ENCODE peak calls at places on chromosomes 13 and 19, in seven cellular contexts. H is cardiac fibroblast, T is amniotic epithelial cell, O is gastrocnemius medialis, M is A172, R is bronchial epithelial cell, A is left cardiac atrium. C is an unnamed sample.

GRCh38 chr19:7852851-7853759 is 21.1 kb downstream of the PRR36 start:
- DNase-seq in T (peak), H (peak), M (no peak), A (peak), R (peak), O (peak), C (peak)

GRCh38 chr19:32372726-32373613 is 27.6 kb downstream of the ZNF507 start:
- DNase-seq in R (no peak), T (peak), H (peak), O (no peak), M (peak), A (no peak), C (no peak)

GRCh38 chr13:39038569-39038898 is 278 bp downstream of the NHLRC3 start:
- DNase-seq in H (no peak), M (no peak), T (peak), R (no peak), O (no peak), A (peak), C (peak)

GRCh38 chr13:66995366-66995663 is 234.8 kb downstream of the PCDH9 start:
- DNase-seq in R (no peak), M (no peak), A (no peak), T (no peak), O (no peak), H (no peak), C (no peak)

GRCh38 chr13:34243396-34243795 is 425.4 kb downstream of the RFC3 start:
- DNase-seq in T (no peak), A (no peak), R (no peak), M (no peak), O (no peak), H (no peak), C (no peak)

GRCh38 chr13:58960909-58961308 is 1202.8 kb downstream of the DIAPH3 start:
- DNase-seq in O (no peak), T (peak), R (peak), A (no peak), M (no peak), H (peak), C (no peak)

GRCh38 chr19:2970201-2970838 is 7.0 kb upstream of the TLE6 start:
- DNase-seq in O (no peak), T (peak), H (peak), M (no peak), A (peak), R (no peak), C (no peak)

GRCh38 chr13:44266772-44267171 is 106.9 kb upstream of the SERP2 start:
- DNase-seq in M (no peak), A (no peak), R (no peak), T (no peak), H (no peak), O (no peak), C (no peak)

GRCh38 chr19:53945441-53945840 is 17.3 kb upstream of the CACNG8 start:
- DNase-seq in A (no peak), H (peak), T (peak), R (no peak), M (peak), O (no peak), C (no peak)

GRCh38 chr19:19554074-19555023 is 16.3 kb downstream of the CILP2 start:
- DNase-seq in T (peak), O (no peak), R (no peak), A (peak), H (peak), M (peak), C (peak)

GRCh38 chr13:67772807-67773453 is 542.8 kb upstream of the PCDH9 start:
- DNase-seq in M (no peak), H (no peak), A (no peak), T (no peak), O (no peak), R (no peak), C (no peak)

GRCh38 chr19:16379521-16380313 is 55.1 kb downstream of the KLF2 start:
- DNase-seq in T (no peak), H (no peak), R (no peak), M (no peak), O (no peak), A (no peak), C (no peak)

GRCh38 chr19:11138659-11139526 is 16.7 kb downstream of the SPC24 start:
- DNase-seq in H (peak), R (peak), T (peak), A (peak), M (peak), O (peak), C (peak)

GRCh38 chr19:6186435-6186834 is 51.0 kb downstream of the ACSBG2 start:
- DNase-seq in H (no peak), M (no peak), T (no peak), O (no peak), A (no peak), R (no peak), C (no peak)

GRCh38 chr19:38183227-38183914 is 40.7 kb downstream of the DPF1 start:
- DNase-seq in O (peak), H (peak), R (no peak), A (peak), T (peak), M (no peak), C (peak)

GRCh38 chr13:42400188-42400833 is 128.4 kb downstream of the AKAP11 start:
- DNase-seq in T (no peak), M (no peak), A (no peak), O (no peak), H (no peak), R (no peak), C (no peak)

GRCh38 chr19:2989236-2989946 is 12.0 kb downstream of the TLE6 start:
- DNase-seq in O (no peak), A (no peak), R (no peak), M (no peak), H (no peak), T (no peak), C (no peak)

GRCh38 chr19:1590641-1591397 is 1.8 kb downstream of the MBD3 start:
- DNase-seq in T (no peak), M (no peak), R (no peak), O (no peak), H (peak), A (no peak), C (peak)

GRCh38 chr13:80338781-80339577 is 1.9 kb downstream of the SPRY2 start:
- DNase-seq in A (peak), T (peak), M (peak), R (peak), O (peak), H (peak), C (peak)

GRCh38 chr19:38736036-38736412 is 8.2 kb downstream of the CAPN12 start:
- DNase-seq in R (no peak), H (no peak), M (no peak), T (no peak), O (no peak), A (peak), C (peak)

GRCh38 chr19:41478875-41479756 is 36.2 kb downstream of the ERICH4 start:
- DNase-seq in O (no peak), R (no peak), M (peak), T (peak), H (peak), A (no peak), C (no peak)

GRCh38 chr13:110503979-110504499 is 57.5 kb downstream of the RAB20 start:
- DNase-seq in T (no peak), R (no peak), H (no peak), A (no peak), O (no peak), M (no peak), C (no peak)

GRCh38 chr19:46842791-46843190 is 7.9 kb downstream of the AP2S1 start:
- DNase-seq in O (no peak), T (no peak), A (no peak), H (no peak), R (no peak), M (no peak), C (no peak)

GRCh38 chr19:55644842-55645511 is 1.5 kb downstream of the ZNF581 start:
- DNase-seq in A (no peak), M (no peak), H (no peak), O (no peak), R (no peak), T (no peak), C (no peak)

GRCh38 chr19:43446746-43447489 is 18.5 kb downstream of the LYPD3 start:
- DNase-seq in H (peak), M (peak), R (peak), O (peak), A (peak), T (peak), C (peak)

GRCh38 chr13:47859129-47859528 is 141.9 kb downstream of the SUCLA2 start:
- DNase-seq in R (no peak), T (no peak), M (no peak), A (no peak), H (no peak), O (no peak), C (no peak)

GRCh38 chr13:101649490-101650126 is 197.1 kb downstream of the ITGBL1 start:
- DNase-seq in O (no peak), T (peak), R (peak), A (no peak), M (peak), H (peak), C (peak)

GRCh38 chr19:54257116-54257480 is at the start of gene LILRB5:
- DNase-seq in A (no peak), T (no peak), R (no peak), H (no peak), M (no peak), O (no peak), C (no peak)

GRCh38 chr19:48152552-48152951 is 17.6 kb downstream of the LIG1 start:
- DNase-seq in A (peak), R (peak), T (peak), O (peak), M (peak), H (peak), C (peak)

C was measured in epithelial cell of esophagus.